ENCODE peak calls at places on chromosomes 1 and 21, in four cellular contexts. P is CD4-positive, alpha-beta T cell; B is GF-D8; D is mucosa of gallbladder. O is an unnamed sample.

GRCh38 chr1:2127181-2128145 is 67.1 kb downstream of the FAAP20 start:
- DNase-seq in D (no peak), P (no peak), B (peak), O (no peak)

GRCh38 chr1:172727956-172728603 is 69.2 kb downstream of the FASLG start:
- DNase-seq in P (peak), B (peak), D (peak), O (peak)

GRCh38 chr1:229582715-229583114 is 24.2 kb upstream of the ABCB10 start:
- DNase-seq in B (no peak), D (no peak), P (no peak), O (no peak)

GRCh38 chr21:41974752-41975053 is 20.9 kb upstream of the C2CD2 start:
- DNase-seq in B (no peak), P (no peak), D (no peak), O (no peak)

GRCh38 chr1:2787163-2787911 is 14.2 kb downstream of the TTC34 start:
- DNase-seq in P (no peak), B (no peak), D (no peak), O (no peak)

GRCh38 chr21:16770279-16770678 is 742.6 kb upstream of the CXADR start:
- DNase-seq in D (no peak), B (no peak), P (no peak), O (no peak)

GRCh38 chr1:32703479-32704291 is 1.1 kb upstream of the SYNC start:
- DNase-seq in B (no peak), P (no peak), D (peak), O (no peak)

GRCh38 chr1:29395724-29396437 is 159.6 kb downstream of the PTPRU start:
- DNase-seq in D (no peak), B (no peak), P (no peak), O (no peak)

GRCh38 chr1:184658033-184658432 is 96.6 kb downstream of the EDEM3 start:
- DNase-seq in D (no peak), B (no peak), P (no peak), O (no peak)

GRCh38 chr1:46183119-46183842 is 7.0 kb upstream of the P3R3URF start:
- DNase-seq in D (peak), P (no peak), B (no peak), O (no peak)

GRCh38 chr1:93525431-93525830 is 77.5 kb downstream of the FNBP1L start:
- DNase-seq in D (no peak), B (no peak), P (no peak), O (no peak)

GRCh38 chr21:41604583-41605041 is 96.7 kb upstream of the TMPRSS2 start:
- DNase-seq in B (no peak), D (no peak), P (no peak), O (no peak)

GRCh38 chr1:153194331-153195050 is 8.7 kb upstream of the LELP1 start:
- DNase-seq in B (no peak), D (no peak), P (no peak), O (no peak)

GRCh38 chr1:110203021-110203661 is 7.0 kb upstream of the KCNC4 start:
- DNase-seq in B (no peak), P (peak), D (peak), O (peak)

GRCh38 chr1:179146476-179146875 is 64.6 kb downstream of the TOR3A start:
- DNase-seq in D (no peak), P (no peak), B (no peak), O (no peak)

O was measured in CD4-positive, alpha-beta memory T cell.